ENCODE peak calls at places on chromosomes 16 and 17, in seven cellular contexts. U, Q, C, Z, F, I and X are unnamed samples.
A peak's percentile ranks its signal among the peaks of the same experiment; 100 is the strongest.

GRCh38 chr16:78851266-78851665 is 749.3 kb downstream of the MAF start:
- DNase-seq in U (no peak), Q (no peak), C (no peak), Z (no peak), F (no peak), I (no peak), X (no peak)

GRCh38 chr17:18315498-18316360 is 636 bp downstream of the SMCR8 start:
- DNase-seq in U (no peak), Q (peak; percentile 23), C (no peak), Z (peak; percentile 11), F (no peak), I (no peak), X (no peak)

GRCh38 chr16:14135704-14136103 is 64.6 kb downstream of the MRTFB start:
- DNase-seq in U (no peak), Q (no peak), C (no peak), Z (no peak), F (no peak), I (peak; percentile 29), X (no peak)

GRCh38 chr17:61389670-61390478 is 9.8 kb upstream of the TBX2 start:
- DNase-seq in U (no peak), Q (peak; percentile 89), C (no peak), Z (peak; percentile 53), F (no peak), I (peak; percentile 74), X (peak; percentile 41)

GRCh38 chr16:48392407-48392806 is 7.2 kb upstream of the SIAH1 start:
- DNase-seq in U (no peak), Q (no peak), C (no peak), Z (no peak), F (no peak), I (no peak), X (no peak)

GRCh38 chr17:4236456-4236855 is 27.3 kb downstream of the ANKFY1 start:
- DNase-seq in U (no peak), Q (no peak), C (no peak), Z (peak; percentile 41), F (no peak), I (no peak), X (no peak)

GRCh38 chr16:35431829-35432663 is 1972.6 kb downstream of the TP53TG3F start:
- DNase-seq in U (no peak), Q (peak; percentile 55), C (no peak), Z (no peak), F (no peak), I (no peak), X (no peak)

GRCh38 chr16:34802848-34803599 is 1343.6 kb downstream of the TP53TG3F start:
- DNase-seq in U (no peak), Q (peak; percentile 57), C (no peak), Z (no peak), F (no peak), I (peak; percentile 2), X (no peak)

GRCh38 chr16:57627184-57627871 is 1.1 kb upstream of the ADGRG1 start:
- DNase-seq in U (no peak), Q (peak; percentile 61), C (peak; percentile 76), Z (peak; percentile 75), F (no peak), I (no peak), X (peak; percentile 71)

DNA sequence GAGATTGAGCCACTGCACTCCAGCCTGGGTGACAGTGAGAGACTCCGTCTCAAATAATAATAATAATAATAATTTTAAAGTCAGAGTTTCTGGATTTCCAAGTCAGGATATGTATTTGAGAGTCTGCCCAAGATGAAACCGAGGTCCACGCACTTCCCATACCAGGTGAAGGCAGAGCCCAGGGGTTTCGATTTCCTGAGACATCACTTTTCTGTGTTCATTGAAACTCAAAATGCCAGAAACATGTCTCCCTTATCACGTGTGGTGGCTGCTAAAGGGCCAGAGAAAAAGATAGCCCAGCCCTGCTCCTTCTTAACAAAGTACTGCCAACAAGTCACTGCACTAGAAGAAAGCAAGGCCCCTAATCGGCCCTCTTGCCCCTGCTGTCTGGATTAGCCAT is 9.8 kb upstream of the RNF157 start:
- DNase-seq in U (no peak), Q (no peak), C (no peak), Z (no peak), F (no peak), I (no peak), X (no peak)
- H3K4me3 ChIP-seq in U (no peak overlapping the region), Q (no peak overlapping the region), C (no peak overlapping the region), Z (no peak overlapping the region), F (no peak overlapping the region), I (no peak overlapping the region), X (no peak overlapping the region)

GRCh38 chr17:46922487-46922803 is 515 bp upstream of the GOSR2 start:
- DNase-seq in U (no peak), Q (no peak), C (no peak), Z (no peak), F (no peak), I (no peak), X (no peak)

GRCh38 chr17:46925185-46925858 is 2.4 kb downstream of the GOSR2 start:
- DNase-seq in U (no peak), Q (no peak), C (no peak), Z (no peak), F (no peak), I (no peak), X (no peak)

GRCh38 chr17:46917516-46917915 is 5.4 kb upstream of the GOSR2 start:
- DNase-seq in U (no peak), Q (no peak), C (no peak), Z (no peak), F (no peak), I (no peak), X (no peak)

GRCh38 chr17:46928472-46929261 is 5.7 kb downstream of the GOSR2 start:
- DNase-seq in U (no peak), Q (no peak), C (no peak), Z (no peak), F (no peak), I (no peak), X (no peak)

GRCh38 chr17:46922804-46923635 is at the start of gene GOSR2:
- DNase-seq in U (peak; percentile 81), Q (peak; percentile 96), C (peak; percentile 46), Z (peak; percentile 87), F (peak; percentile 57), I (peak; percentile 92), X (peak; percentile 91)
- TF ChIP-seq CTCF in U (peak; percentile 23), Q (no peak), C (no peak), Z (no peak), F (no peak), I (no peak), X (no peak)

GRCh38 chr16:87945351-87946042 is 5.7 kb upstream of the BANP start:
- DNase-seq in U (peak; percentile 53), Q (peak; percentile 94), C (no peak), Z (peak; percentile 86), F (peak; percentile 51), I (peak; percentile 91), X (peak; percentile 70)
- H3K4me3 ChIP-seq in U (peak overlapping the region; percentile 18), Q (peak overlapping the region; percentile 37), C (no peak overlapping the region), Z (peak overlapping the region; percentile 18), F (peak overlapping the region; percentile 37), I (no peak overlapping the region), X (no peak overlapping the region)

GRCh38 chr17:50853015-50853615 is 13.0 kb downstream of the TOB1 start:
- DNase-seq in U (no peak), Q (no peak), C (no peak), Z (no peak), F (no peak), I (no peak), X (no peak)
- TF ChIP-seq CTCF in U (no peak), Q (no peak), C (no peak), Z (no peak), F (no peak), I (no peak), X (no peak)

GRCh38 chr16:86707171-86707570 is 128.8 kb downstream of the FOXL1 start:
- DNase-seq in U (no peak), Q (no peak), C (no peak), Z (peak; percentile 10), F (no peak), I (no peak), X (no peak)
- H3K4me3 ChIP-seq in U (no peak overlapping the region), Q (no peak overlapping the region), C (no peak overlapping the region), Z (no peak overlapping the region), F (no peak overlapping the region), I (no peak overlapping the region), X (no peak overlapping the region)